ENCODE peak calls at places on chromosome 1, in five cellular contexts. One of them, this sample, is unnamed.
A peak's percentile ranks its signal among the peaks of the same experiment; 100 is the strongest.

GRCh38 chr1:166902279-166902678 is 26.2 kb upstream of the TADA1 start:
- DNase-seq in activated CD8-positive, alpha-beta memory T cell treated with anti-CD3 and anti-CD28 coated beads for 24 hours: no peak
- DNase-seq in anterior cingulate cortex: no peak
- DNase-seq in tibial artery: no peak
- DNase-seq in NCI-H1436: no peak
- DNase-seq in this sample: no peak

GRCh38 chr1:218529691-218530310 is 184.7 kb downstream of the TGFB2 start:
- DNase-seq in NCI-H1436: no peak
- DNase-seq in tibial artery: no peak
- DNase-seq in anterior cingulate cortex: no peak
- DNase-seq in activated CD8-positive, alpha-beta memory T cell treated with anti-CD3 and anti-CD28 coated beads for 24 hours: no peak
- DNase-seq in this sample: no peak

GRCh38 chr1:156705918-156706646 is 699 bp upstream of the CRABP2 start:
- DNase-seq in activated CD8-positive, alpha-beta memory T cell treated with anti-CD3 and anti-CD28 coated beads for 24 hours: peak; percentile 89
- DNase-seq in tibial artery: no peak
- DNase-seq in anterior cingulate cortex: no peak
- DNase-seq in NCI-H1436: peak; percentile 77
- DNase-seq in this sample: peak; percentile 66

GRCh38 chr1:67645495-67646144 is 39.4 kb upstream of the GADD45A start:
- DNase-seq in NCI-H1436: peak; percentile 20
- DNase-seq in tibial artery: peak; percentile 76
- DNase-seq in activated CD8-positive, alpha-beta memory T cell treated with anti-CD3 and anti-CD28 coated beads for 24 hours: no peak
- DNase-seq in anterior cingulate cortex: no peak
- DNase-seq in this sample: no peak

GRCh38 chr1:116325922-116326321 is 47.1 kb upstream of the ATP1A1 start:
- DNase-seq in activated CD8-positive, alpha-beta memory T cell treated with anti-CD3 and anti-CD28 coated beads for 24 hours: peak; percentile 67
- DNase-seq in tibial artery: no peak
- DNase-seq in NCI-H1436: no peak
- DNase-seq in anterior cingulate cortex: no peak
- DNase-seq in this sample: no peak

GRCh38 chr1:208217774-208218173 is 26.4 kb downstream of the PLXNA2 start:
- DNase-seq in anterior cingulate cortex: no peak
- DNase-seq in tibial artery: no peak
- DNase-seq in activated CD8-positive, alpha-beta memory T cell treated with anti-CD3 and anti-CD28 coated beads for 24 hours: no peak
- DNase-seq in NCI-H1436: no peak
- DNase-seq in this sample: no peak

GRCh38 chr1:29709711-29710169 is 473.4 kb downstream of the PTPRU start:
- DNase-seq in tibial artery: no peak
- DNase-seq in activated CD8-positive, alpha-beta memory T cell treated with anti-CD3 and anti-CD28 coated beads for 24 hours: no peak
- DNase-seq in NCI-H1436: peak; percentile 57
- DNase-seq in anterior cingulate cortex: no peak
- DNase-seq in this sample: peak; percentile 70

GRCh38 chr1:54485417-54485816 is 62.6 kb upstream of the ACOT11 start:
- DNase-seq in tibial artery: no peak
- DNase-seq in activated CD8-positive, alpha-beta memory T cell treated with anti-CD3 and anti-CD28 coated beads for 24 hours: no peak
- DNase-seq in anterior cingulate cortex: no peak
- DNase-seq in NCI-H1436: no peak
- DNase-seq in this sample: no peak

GRCh38 chr1:14682941-14683340 is 84.5 kb downstream of the KAZN start:
- DNase-seq in NCI-H1436: no peak
- DNase-seq in tibial artery: no peak
- DNase-seq in anterior cingulate cortex: no peak
- DNase-seq in activated CD8-positive, alpha-beta memory T cell treated with anti-CD3 and anti-CD28 coated beads for 24 hours: no peak
- DNase-seq in this sample: no peak